ENCODE peak calls at places on chromosome 13, in six cellular contexts. One of them, this sample, is unnamed.

GRCh38 chr13:67620665-67621064 is 390.5 kb upstream of the PCDH9 start:
- DNase-seq in activated CD8-positive, alpha-beta memory T cell treated with anti-CD3 and anti-CD28 coated beads for 48 hours: no peak
- DNase-seq in bronchial epithelial cell: no peak
- DNase-seq in SK-N-DZ: no peak
- DNase-seq in colonic mucosa: no peak
- DNase-seq in stimulated activated CD8-positive, alpha-beta memory T cell treated with anti-CD3 and anti-CD28 coated beads, Interleukin-7, amount 100 ng/mL, for 48 hours: no peak
- DNase-seq in this sample: no peak

GRCh38 chr13:48110930-48111721 is 16.2 kb upstream of the MED4 start:
- DNase-seq in activated CD8-positive, alpha-beta memory T cell treated with anti-CD3 and anti-CD28 coated beads for 48 hours: no peak
- DNase-seq in bronchial epithelial cell: no peak
- DNase-seq in SK-N-DZ: no peak
- DNase-seq in colonic mucosa: no peak
- DNase-seq in stimulated activated CD8-positive, alpha-beta memory T cell treated with anti-CD3 and anti-CD28 coated beads, Interleukin-7, amount 100 ng/mL, for 48 hours: no peak
- DNase-seq in this sample: no peak

GRCh38 chr13:71464673-71465072 is 402.3 kb downstream of the DACH1 start:
- DNase-seq in activated CD8-positive, alpha-beta memory T cell treated with anti-CD3 and anti-CD28 coated beads for 48 hours: no peak
- DNase-seq in bronchial epithelial cell: no peak
- DNase-seq in SK-N-DZ: no peak
- DNase-seq in colonic mucosa: no peak
- DNase-seq in stimulated activated CD8-positive, alpha-beta memory T cell treated with anti-CD3 and anti-CD28 coated beads, Interleukin-7, amount 100 ng/mL, for 48 hours: no peak
- DNase-seq in this sample: no peak

GRCh38 chr13:33262069-33262487 is 23.5 kb downstream of the STARD13 start:
- DNase-seq in activated CD8-positive, alpha-beta memory T cell treated with anti-CD3 and anti-CD28 coated beads for 48 hours: no peak
- DNase-seq in bronchial epithelial cell: peak; percentile 95
- DNase-seq in SK-N-DZ: peak; percentile 28
- DNase-seq in colonic mucosa: peak; percentile 32
- DNase-seq in stimulated activated CD8-positive, alpha-beta memory T cell treated with anti-CD3 and anti-CD28 coated beads, Interleukin-7, amount 100 ng/mL, for 48 hours: no peak
- DNase-seq in this sample: no peak

GRCh38 chr13:98208606-98209005 is 31.5 kb upstream of the RNF113B start:
- DNase-seq in activated CD8-positive, alpha-beta memory T cell treated with anti-CD3 and anti-CD28 coated beads for 48 hours: no peak
- DNase-seq in bronchial epithelial cell: no peak
- DNase-seq in SK-N-DZ: no peak
- DNase-seq in colonic mucosa: no peak
- DNase-seq in stimulated activated CD8-positive, alpha-beta memory T cell treated with anti-CD3 and anti-CD28 coated beads, Interleukin-7, amount 100 ng/mL, for 48 hours: no peak
- DNase-seq in this sample: no peak

GRCh38 chr13:26557051-26557392 is 461 bp upstream of the WASF3 start:
- DNase-seq in activated CD8-positive, alpha-beta memory T cell treated with anti-CD3 and anti-CD28 coated beads for 48 hours: no peak
- DNase-seq in bronchial epithelial cell: no peak
- DNase-seq in SK-N-DZ: no peak
- DNase-seq in colonic mucosa: no peak
- DNase-seq in stimulated activated CD8-positive, alpha-beta memory T cell treated with anti-CD3 and anti-CD28 coated beads, Interleukin-7, amount 100 ng/mL, for 48 hours: no peak
- DNase-seq in this sample: no peak

GRCh38 chr13:98676239-98676638 is 76.2 kb downstream of the SLC15A1 start:
- DNase-seq in activated CD8-positive, alpha-beta memory T cell treated with anti-CD3 and anti-CD28 coated beads for 48 hours: no peak
- DNase-seq in bronchial epithelial cell: peak; percentile 44
- DNase-seq in SK-N-DZ: no peak
- DNase-seq in colonic mucosa: no peak
- DNase-seq in stimulated activated CD8-positive, alpha-beta memory T cell treated with anti-CD3 and anti-CD28 coated beads, Interleukin-7, amount 100 ng/mL, for 48 hours: no peak
- DNase-seq in this sample: no peak

GRCh38 chr13:113010510-113010865 is 41.5 kb downstream of the MCF2L start:
- DNase-seq in activated CD8-positive, alpha-beta memory T cell treated with anti-CD3 and anti-CD28 coated beads for 48 hours: no peak
- DNase-seq in bronchial epithelial cell: no peak
- DNase-seq in SK-N-DZ: no peak
- DNase-seq in colonic mucosa: no peak
- DNase-seq in stimulated activated CD8-positive, alpha-beta memory T cell treated with anti-CD3 and anti-CD28 coated beads, Interleukin-7, amount 100 ng/mL, for 48 hours: no peak
- DNase-seq in this sample: no peak

GRCh38 chr13:104318121-104318520 is 1251.9 kb upstream of the SLC10A2 start:
- DNase-seq in activated CD8-positive, alpha-beta memory T cell treated with anti-CD3 and anti-CD28 coated beads for 48 hours: no peak
- DNase-seq in bronchial epithelial cell: peak; percentile 22
- DNase-seq in SK-N-DZ: peak; percentile 39
- DNase-seq in colonic mucosa: no peak
- DNase-seq in stimulated activated CD8-positive, alpha-beta memory T cell treated with anti-CD3 and anti-CD28 coated beads, Interleukin-7, amount 100 ng/mL, for 48 hours: no peak
- DNase-seq in this sample: no peak

GRCh38 chr13:24050796-24051715 is 109.5 kb upstream of the SPATA13 start:
- DNase-seq in activated CD8-positive, alpha-beta memory T cell treated with anti-CD3 and anti-CD28 coated beads for 48 hours: no peak
- DNase-seq in bronchial epithelial cell: peak; percentile 43
- DNase-seq in SK-N-DZ: no peak
- DNase-seq in colonic mucosa: no peak
- DNase-seq in stimulated activated CD8-positive, alpha-beta memory T cell treated with anti-CD3 and anti-CD28 coated beads, Interleukin-7, amount 100 ng/mL, for 48 hours: no peak
- DNase-seq in this sample: no peak

GRCh38 chr13:34816543-34816942 is 125.5 kb upstream of the NBEA start:
- DNase-seq in activated CD8-positive, alpha-beta memory T cell treated with anti-CD3 and anti-CD28 coated beads for 48 hours: no peak
- DNase-seq in bronchial epithelial cell: no peak
- DNase-seq in SK-N-DZ: no peak
- DNase-seq in colonic mucosa: no peak
- DNase-seq in stimulated activated CD8-positive, alpha-beta memory T cell treated with anti-CD3 and anti-CD28 coated beads, Interleukin-7, amount 100 ng/mL, for 48 hours: no peak
- DNase-seq in this sample: no peak

GRCh38 chr13:41995946-41996345 is 35.0 kb upstream of the VWA8 start:
- DNase-seq in activated CD8-positive, alpha-beta memory T cell treated with anti-CD3 and anti-CD28 coated beads for 48 hours: no peak
- DNase-seq in bronchial epithelial cell: peak; percentile 92
- DNase-seq in SK-N-DZ: no peak
- DNase-seq in colonic mucosa: no peak
- DNase-seq in stimulated activated CD8-positive, alpha-beta memory T cell treated with anti-CD3 and anti-CD28 coated beads, Interleukin-7, amount 100 ng/mL, for 48 hours: peak; percentile 25
- DNase-seq in this sample: peak; percentile 13

GRCh38 chr13:67231481-67231940 is 1.4 kb upstream of the PCDH9 start:
- DNase-seq in activated CD8-positive, alpha-beta memory T cell treated with anti-CD3 and anti-CD28 coated beads for 48 hours: no peak
- DNase-seq in bronchial epithelial cell: no peak
- DNase-seq in SK-N-DZ: no peak
- DNase-seq in colonic mucosa: no peak
- DNase-seq in stimulated activated CD8-positive, alpha-beta memory T cell treated with anti-CD3 and anti-CD28 coated beads, Interleukin-7, amount 100 ng/mL, for 48 hours: no peak
- DNase-seq in this sample: no peak

GRCh38 chr13:21344662-21345176 is 114.4 kb downstream of the ZDHHC20 start:
- DNase-seq in activated CD8-positive, alpha-beta memory T cell treated with anti-CD3 and anti-CD28 coated beads for 48 hours: no peak
- DNase-seq in bronchial epithelial cell: no peak
- DNase-seq in SK-N-DZ: no peak
- DNase-seq in colonic mucosa: no peak
- DNase-seq in stimulated activated CD8-positive, alpha-beta memory T cell treated with anti-CD3 and anti-CD28 coated beads, Interleukin-7, amount 100 ng/mL, for 48 hours: peak; percentile 9
- DNase-seq in this sample: no peak

GRCh38 chr13:75180805-75181455 is 301.0 kb downstream of the TBC1D4 start:
- DNase-seq in activated CD8-positive, alpha-beta memory T cell treated with anti-CD3 and anti-CD28 coated beads for 48 hours: no peak
- DNase-seq in bronchial epithelial cell: peak; percentile 38
- DNase-seq in SK-N-DZ: no peak
- DNase-seq in colonic mucosa: no peak
- DNase-seq in stimulated activated CD8-positive, alpha-beta memory T cell treated with anti-CD3 and anti-CD28 coated beads, Interleukin-7, amount 100 ng/mL, for 48 hours: no peak
- DNase-seq in this sample: no peak

GRCh38 chr13:52463526-52463925 is 8.2 kb downstream of the CKAP2 start:
- DNase-seq in activated CD8-positive, alpha-beta memory T cell treated with anti-CD3 and anti-CD28 coated beads for 48 hours: no peak
- DNase-seq in bronchial epithelial cell: no peak
- DNase-seq in SK-N-DZ: no peak
- DNase-seq in colonic mucosa: no peak
- DNase-seq in stimulated activated CD8-positive, alpha-beta memory T cell treated with anti-CD3 and anti-CD28 coated beads, Interleukin-7, amount 100 ng/mL, for 48 hours: no peak
- DNase-seq in this sample: no peak

GRCh38 chr13:64078025-64078424 is 2662.4 kb upstream of the PCDH20 start:
- DNase-seq in activated CD8-positive, alpha-beta memory T cell treated with anti-CD3 and anti-CD28 coated beads for 48 hours: no peak
- DNase-seq in bronchial epithelial cell: no peak
- DNase-seq in SK-N-DZ: no peak
- DNase-seq in colonic mucosa: no peak
- DNase-seq in stimulated activated CD8-positive, alpha-beta memory T cell treated with anti-CD3 and anti-CD28 coated beads, Interleukin-7, amount 100 ng/mL, for 48 hours: no peak
- DNase-seq in this sample: no peak